ENCODE peak calls at places on chromosomes 13 and 19, in four cellular contexts. V is GM12865; G is stimulated activated CD8-positive, alpha-beta memory T cell treated with anti-CD3 and anti-CD28 coated beads, Interleukin-7, amount 100 ng/mL, for 24 hours; H is astrocyte of the hippocampus. I is an unnamed sample.

GRCh38 chr19:13156968-13157882 is 7.0 kb downstream of the IER2 start:
- DNase-seq in V (peak; percentile 57), G (no peak), H (no peak), I (no peak)

GRCh38 chr13:89097994-89098393 is 1426.8 kb downstream of the SLITRK5 start:
- DNase-seq in V (no peak), G (no peak), H (no peak), I (no peak)

GRCh38 chr19:13634658-13635057 is 128.4 kb upstream of the CACNA1A start:
- DNase-seq in V (no peak), G (no peak), H (no peak), I (no peak)

GRCh38 chr19:20259615-20260014 is 92.6 kb downstream of the ZNF486 start:
- DNase-seq in V (no peak), G (no peak), H (no peak), I (no peak)

GRCh38 chr13:46609052-46609451 is 56.1 kb downstream of the LRCH1 start:
- DNase-seq in V (no peak), G (no peak), H (no peak), I (no peak)

GRCh38 chr13:71303144-71303543 is 563.9 kb downstream of the DACH1 start:
- DNase-seq in V (no peak), G (no peak), H (peak; percentile 24), I (no peak)

GRCh38 chr19:374183-374885 is 29.7 kb upstream of the MIER2 start:
- DNase-seq in V (no peak), G (no peak), H (no peak), I (no peak)

GRCh38 chr19:8821748-8822241 is 10.3 kb downstream of the ZNF558 start:
- DNase-seq in V (no peak), G (no peak), H (peak; percentile 62), I (no peak)

GRCh38 chr13:99119686-99120085 is 81.0 kb upstream of the UBAC2 start:
- DNase-seq in V (peak; percentile 8), G (peak; percentile 4), H (no peak), I (no peak)

GRCh38 chr19:5595745-5596144 is 26.8 kb downstream of the SAFB2 start:
- DNase-seq in V (no peak), G (no peak), H (no peak), I (no peak)